ENCODE peak calls at places on chromosome 6, in four cellular contexts. One of them, this sample, is unnamed. For H3K4me1, the result is how much of the 10 kb centered on the place peaks cover.

GRCh38 chr6:29516108-29516507 is 28.4 kb upstream of the MAS1L start:
- DNase-seq in A549: no peak
- DNase-seq in Peyer's patch: no peak
- DNase-seq in adrenal gland: no peak
- DNase-seq in this sample: no peak

GRCh38 chr6:155274533-155274932 is 10.7 kb downstream of the CLDN20 start:
- DNase-seq in Peyer's patch: no peak
- DNase-seq in A549: no peak
- DNase-seq in adrenal gland: peak
- DNase-seq in this sample: no peak

GRCh38 chr6:49787176-49787575 is at the start of gene PGK2:
- DNase-seq in adrenal gland: no peak
- DNase-seq in Peyer's patch: no peak
- DNase-seq in A549: no peak
- DNase-seq in this sample: no peak

GRCh38 chr6:75489025-75489424 is 4.6 kb downstream of the FILIP1 start:
- DNase-seq in Peyer's patch: no peak
- DNase-seq in A549: no peak
- DNase-seq in adrenal gland: no peak
- DNase-seq in this sample: no peak

GRCh38 chr6:73043446-73043845 is 181.8 kb downstream of the KHDC1L start:
- DNase-seq in adrenal gland: no peak
- DNase-seq in A549: no peak
- DNase-seq in Peyer's patch: no peak
- DNase-seq in this sample: no peak

GRCh38 chr6:130259557-130259956 is 36.8 kb upstream of the SAMD3 start:
- DNase-seq in A549: no peak
- DNase-seq in Peyer's patch: no peak
- DNase-seq in adrenal gland: no peak
- DNase-seq in this sample: no peak

GRCh38 chr6:167092672-167093339 is 30.1 kb upstream of the CCR6 start:
- DNase-seq in adrenal gland: no peak
- DNase-seq in Peyer's patch: peak
- DNase-seq in A549: no peak
- DNase-seq in this sample: no peak

GRCh38 chr6:122214605-122215318 is 184.7 kb upstream of the HSF2 start:
- DNase-seq in adrenal gland: no peak
- DNase-seq in Peyer's patch: no peak
- DNase-seq in A549: no peak
- DNase-seq in this sample: no peak

GRCh38 chr6:5457036-5457435 is 195.7 kb downstream of the FARS2 start:
- DNase-seq in Peyer's patch: no peak
- DNase-seq in A549: no peak
- DNase-seq in adrenal gland: no peak
- DNase-seq in this sample: no peak

GRCh38 chr6:4974962-4975361 is 28.9 kb downstream of the RPP40 start:
- DNase-seq in A549: no peak
- DNase-seq in Peyer's patch: no peak
- DNase-seq in adrenal gland: no peak
- DNase-seq in this sample: no peak

GRCh38 chr6:133341607-133342158 is 100.5 kb downstream of the EYA4 start:
- DNase-seq in adrenal gland: no peak
- DNase-seq in Peyer's patch: no peak
- DNase-seq in A549: no peak
- DNase-seq in this sample: no peak

GRCh38 chr6:107820571-107821261 is 3.4 kb downstream of the SCML4 start:
- DNase-seq in Peyer's patch: peak
- DNase-seq in adrenal gland: no peak
- DNase-seq in A549: no peak
- DNase-seq in this sample: no peak

GRCh38 chr6:105648276-105648675 is 245.4 kb upstream of the PREP start:
- DNase-seq in Peyer's patch: no peak
- DNase-seq in A549: no peak
- DNase-seq in adrenal gland: no peak
- DNase-seq in this sample: no peak

GRCh38 chr6:35228483-35228882 is 14.7 kb downstream of the SCUBE3 start:
- DNase-seq in adrenal gland: no peak
- DNase-seq in A549: no peak
- DNase-seq in Peyer's patch: no peak
- DNase-seq in this sample: no peak

GRCh38 chr6:158207452-158207788 is 39.3 kb downstream of the GTF2H5 start:
- DNase-seq in Peyer's patch: no peak
- DNase-seq in adrenal gland: no peak
- DNase-seq in A549: no peak
- DNase-seq in this sample: no peak

GRCh38 chr6:15090145-15090579 is 155.7 kb upstream of the JARID2 start:
- DNase-seq in adrenal gland: no peak
- DNase-seq in Peyer's patch: no peak
- DNase-seq in A549: no peak
- DNase-seq in this sample: no peak

GRCh38 chr6:50707652-50708325 is 5.5 kb upstream of the TFAP2D start:
- DNase-seq in Peyer's patch: no peak
- DNase-seq in A549: no peak
- DNase-seq in adrenal gland: no peak
- DNase-seq in this sample: no peak

GRCh38 chr6:128188678-128189077 is 287.8 kb upstream of the THEMIS start:
- DNase-seq in adrenal gland: no peak
- DNase-seq in A549: no peak
- DNase-seq in Peyer's patch: no peak
- DNase-seq in this sample: no peak

DNA sequence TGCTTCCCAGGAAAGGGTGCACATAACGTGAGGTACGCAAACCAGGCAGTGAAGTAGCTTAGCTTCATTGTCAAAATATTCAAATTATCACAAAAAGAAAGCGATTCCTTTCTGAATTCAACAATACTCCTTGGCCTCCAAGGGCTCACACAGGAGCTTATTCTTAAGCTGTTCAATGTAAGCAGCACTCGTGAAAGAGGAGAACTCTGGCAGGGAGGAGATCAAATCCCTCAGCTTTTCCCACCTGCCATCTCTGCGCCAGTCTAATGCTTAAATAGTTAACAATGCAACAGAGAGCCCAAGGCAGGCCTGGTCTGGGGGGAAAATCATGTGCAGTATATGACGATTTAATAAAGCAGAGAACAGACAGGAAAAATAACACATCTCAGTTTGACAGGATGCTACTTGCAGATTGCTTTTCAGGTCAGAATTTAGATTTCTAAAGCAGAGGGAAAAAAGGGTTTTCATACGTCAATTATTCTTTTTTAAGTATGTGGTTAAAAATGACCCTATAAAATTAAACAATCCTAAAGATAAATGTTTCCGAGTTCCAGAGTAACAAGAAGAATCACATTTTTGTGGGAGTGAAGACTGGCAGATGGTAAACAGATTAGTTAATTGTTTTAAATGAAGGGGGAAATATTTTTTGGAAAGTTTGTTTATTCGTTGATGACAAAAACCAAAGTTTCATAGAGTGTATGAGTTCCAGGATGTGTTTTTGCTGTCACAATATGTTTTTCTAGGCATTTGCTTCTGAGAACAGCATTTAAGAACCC is 46.0 kb downstream of the PLAGL1 start:
- DNase-seq in Peyer's patch: no peak
- DNase-seq in A549: no peak
- DNase-seq in adrenal gland: no peak
- DNase-seq in this sample: no peak
- H3K4me1 ChIP-seq in Peyer's patch: under half
- H3K4me1 ChIP-seq in A549: under half
- H3K4me1 ChIP-seq in adrenal gland: under half
- H3K4me1 ChIP-seq in this sample: under half

DNA sequence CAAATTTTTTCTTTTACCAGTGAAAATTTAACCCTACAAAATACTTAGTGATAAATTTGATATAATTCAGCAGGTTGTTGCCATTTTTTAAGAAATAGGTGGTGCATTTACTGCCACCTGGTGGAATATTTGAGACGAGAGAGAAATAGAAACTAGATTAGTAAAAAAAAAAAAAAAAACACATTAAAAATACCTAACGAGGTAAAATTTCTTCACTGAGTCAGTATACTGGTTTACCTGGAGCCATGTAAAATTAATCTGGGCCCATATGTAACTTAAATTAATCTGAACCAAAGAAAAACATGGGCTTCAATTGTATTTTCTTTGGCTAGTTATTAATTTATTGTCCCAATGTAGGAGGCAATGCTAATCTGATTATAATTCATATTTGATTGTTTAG is 520.8 kb downstream of the EPM2A start:
- DNase-seq in Peyer's patch: no peak
- DNase-seq in adrenal gland: no peak
- DNase-seq in A549: no peak
- DNase-seq in this sample: no peak
- TF ChIP-seq POLR2A in Peyer's patch: no peak
- TF ChIP-seq POLR2A in adrenal gland: no peak
- TF ChIP-seq POLR2A in A549: no peak
- TF ChIP-seq POLR2A in this sample: no peak

GRCh38 chr6:143965503-143966171 is 42.4 kb downstream of the PLAGL1 start:
- DNase-seq in Peyer's patch: no peak
- DNase-seq in adrenal gland: no peak
- DNase-seq in A549: no peak
- DNase-seq in this sample: no peak

GRCh38 chr6:143962644-143962929 is 45.5 kb downstream of the PLAGL1 start:
- DNase-seq in A549: no peak
- DNase-seq in adrenal gland: no peak
- DNase-seq in Peyer's patch: no peak
- DNase-seq in this sample: no peak

GRCh38 chr6:143966291-143966690 is 41.8 kb downstream of the PLAGL1 start:
- DNase-seq in A549: no peak
- DNase-seq in adrenal gland: no peak
- DNase-seq in Peyer's patch: no peak
- DNase-seq in this sample: no peak

GRCh38 chr6:143963158-143963919 is 44.7 kb downstream of the PLAGL1 start:
- DNase-seq in adrenal gland: no peak
- DNase-seq in Peyer's patch: no peak
- DNase-seq in A549: no peak
- DNase-seq in this sample: no peak

GRCh38 chr6:143964667-143965066 is 43.4 kb downstream of the PLAGL1 start:
- DNase-seq in Peyer's patch: no peak
- DNase-seq in adrenal gland: no peak
- DNase-seq in A549: no peak
- DNase-seq in this sample: no peak
- H3K4me1 ChIP-seq in Peyer's patch: under half
- H3K4me1 ChIP-seq in adrenal gland: under half
- H3K4me1 ChIP-seq in A549: under half
- H3K4me1 ChIP-seq in this sample: under half

GRCh38 chr6:10837692-10837996 is 695 bp downstream of the MAK start:
- DNase-seq in Peyer's patch: no peak
- DNase-seq in adrenal gland: no peak
- DNase-seq in A549: no peak
- DNase-seq in this sample: no peak

GRCh38 chr6:10838794-10839333 is 525 bp upstream of the MAK start:
- DNase-seq in A549: no peak
- DNase-seq in adrenal gland: no peak
- DNase-seq in Peyer's patch: no peak
- DNase-seq in this sample: no peak

GRCh38 chr6:10834823-10835222 is 3.5 kb downstream of the MAK start:
- DNase-seq in Peyer's patch: no peak
- DNase-seq in adrenal gland: no peak
- DNase-seq in A549: no peak
- DNase-seq in this sample: no peak

GRCh38 chr6:10837009-10837691 is 1.2 kb downstream of the MAK start:
- DNase-seq in adrenal gland: peak
- DNase-seq in A549: peak
- DNase-seq in Peyer's patch: peak
- DNase-seq in this sample: no peak

DNA sequence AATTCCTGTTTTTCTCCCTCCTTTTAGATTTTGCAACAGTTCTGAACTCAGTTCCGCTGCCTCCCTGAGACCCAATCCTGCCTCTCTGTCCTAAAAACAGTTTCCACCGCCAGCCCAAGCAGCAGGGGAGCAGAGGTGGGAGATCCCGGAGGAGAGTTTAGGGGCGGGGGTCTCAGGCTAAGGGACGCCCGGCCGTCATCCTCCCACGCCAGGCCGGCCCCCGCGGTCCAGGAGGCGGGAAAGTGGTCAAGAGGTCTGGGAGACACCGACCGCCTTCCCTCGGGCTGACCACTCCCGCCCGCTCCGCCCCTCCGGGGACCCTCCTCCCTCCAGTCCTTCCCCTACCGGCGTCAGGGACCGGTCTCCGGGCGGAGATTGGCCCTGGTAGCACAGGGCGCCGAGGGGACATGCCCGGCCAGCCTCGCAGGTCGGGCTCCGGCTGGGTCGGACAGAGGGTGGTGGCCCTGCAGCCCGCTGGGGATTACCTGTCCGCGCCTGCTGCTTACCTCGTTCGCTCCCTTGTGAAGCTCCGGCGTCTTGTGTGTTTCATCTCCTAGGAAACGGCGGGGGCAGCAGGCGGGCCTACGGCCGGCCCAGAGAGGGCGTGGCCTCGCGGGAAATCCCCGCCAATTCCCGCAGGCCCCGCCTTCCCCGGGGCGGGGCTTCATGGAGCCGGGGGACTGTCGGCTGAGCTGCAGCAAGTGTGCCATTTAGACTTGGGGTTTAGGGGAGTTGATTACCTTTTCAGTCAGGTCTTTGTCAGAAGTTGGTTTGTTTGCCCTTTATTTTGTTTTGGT is at the start of gene MAK:
- DNase-seq in adrenal gland: peak
- DNase-seq in Peyer's patch: peak
- DNase-seq in A549: peak
- DNase-seq in this sample: peak
- TF ChIP-seq POLR2A in adrenal gland: peak
- TF ChIP-seq POLR2A in Peyer's patch: no peak
- TF ChIP-seq POLR2A in A549: no peak
- TF ChIP-seq POLR2A in this sample: no peak